ENCODE peak calls at places on chromosomes 1 and 21, in ten cellular contexts. X, T, D, L, U, J, N, W, H and G are unnamed samples.

GRCh38 chr1:244346972-244347618 is 104.6 kb downstream of the ADSS2 start:
- DNase-seq in U (no peak), J (no peak), D (no peak), N (no peak), W (no peak), L (no peak), H (no peak), T (no peak), X (no peak), G (no peak)

GRCh38 chr1:161367684-161368398 is at the start of gene CFAP126:
- DNase-seq in T (peak), D (no peak), X (peak), L (peak), N (peak), H (peak), J (peak), U (peak), W (no peak), G (peak)

GRCh38 chr1:175919001-175919400 is 175.6 kb upstream of the TNR start:
- DNase-seq in H (no peak), U (no peak), D (no peak), J (no peak), N (no peak), W (no peak), X (no peak), T (no peak), L (no peak), G (no peak)

GRCh38 chr21:45405271-45405818 is 380 bp downstream of the COL18A1 start:
- DNase-seq in N (no peak), U (no peak), W (no peak), L (no peak), X (no peak), J (no peak), H (no peak), T (no peak), D (no peak), G (no peak)

GRCh38 chr21:32779983-32780382 is 8.4 kb upstream of the PAXBP1 start:
- DNase-seq in J (no peak), T (no peak), W (no peak), U (no peak), D (no peak), N (no peak), X (no peak), L (no peak), H (no peak), G (no peak)

GRCh38 chr1:28510350-28511223 is 4.7 kb downstream of the RCC1 start:
- DNase-seq in N (peak), W (no peak), D (no peak), U (no peak), L (no peak), X (peak), H (peak), J (peak), T (no peak), G (no peak)

GRCh38 chr1:187038789-187039188 is 210.0 kb downstream of the PLA2G4A start:
- DNase-seq in W (no peak), J (no peak), X (no peak), D (no peak), T (no peak), H (no peak), U (no peak), N (peak), L (no peak), G (no peak)

GRCh38 chr1:117821782-117822447 is 107.5 kb downstream of the GDAP2 start:
- DNase-seq in X (peak), D (no peak), N (peak), W (no peak), J (no peak), T (peak), H (no peak), U (no peak), L (peak), G (no peak)

GRCh38 chr1:151825204-151825603 is 6.4 kb downstream of the RORC start:
- DNase-seq in L (no peak), D (no peak), X (no peak), N (no peak), W (no peak), J (no peak), U (no peak), T (no peak), H (no peak), G (no peak)

GRCh38 chr1:167152192-167152876 is 58.5 kb downstream of the STYXL2 start:
- DNase-seq in L (no peak), J (no peak), W (no peak), D (no peak), U (no peak), T (no peak), N (peak), X (no peak), H (no peak), G (no peak)

GRCh38 chr1:174761257-174761760 is 238.4 kb upstream of the CACYBP start:
- DNase-seq in X (no peak), U (no peak), W (no peak), J (no peak), D (no peak), T (no peak), N (no peak), H (no peak), L (no peak), G (no peak)

GRCh38 chr1:185608166-185608565 is 126.0 kb upstream of the HMCN1 start:
- DNase-seq in U (no peak), J (peak), D (no peak), L (no peak), T (no peak), W (no peak), N (no peak), H (no peak), X (peak), G (peak)

GRCh38 chr1:111446967-111447892 is 1.8 kb downstream of the WDR77 start:
- DNase-seq in D (no peak), T (no peak), X (no peak), N (peak), H (no peak), U (no peak), J (no peak), L (no peak), W (no peak), G (no peak)

GRCh38 chr1:198679535-198680173 is 40.8 kb downstream of the PTPRC start:
- DNase-seq in D (no peak), J (no peak), N (no peak), U (no peak), L (no peak), T (no peak), W (no peak), H (no peak), X (no peak), G (no peak)